ENCODE peak calls at places on chromosomes 16 and 17, in ten cellular contexts. O, J, W, B, U, G, V, D, R and S are unnamed samples.

GRCh38 chr17:18991531-18992315 is 12.8 kb downstream of the FAM83G start:
- DNase-seq in O (no peak), J (no peak), W (no peak), B (no peak), U (no peak), G (no peak), V (no peak), D (no peak), R (no peak), S (no peak)

GRCh38 chr16:85613609-85614337 is 651 bp downstream of the GSE1 start:
- DNase-seq in O (peak), J (peak), W (no peak), B (peak), U (peak), G (peak), V (peak), D (no peak), R (peak), S (no peak)

GRCh38 chr16:27473101-27473900 is 71.3 kb downstream of the IL21R start:
- DNase-seq in O (no peak), J (no peak), W (no peak), B (no peak), U (no peak), G (no peak), V (no peak), D (no peak), R (no peak), S (no peak)

GRCh38 chr16:68921654-68922053 is 78.3 kb downstream of the TANGO6 start:
- DNase-seq in O (no peak), J (no peak), W (peak), B (no peak), U (no peak), G (no peak), V (no peak), D (no peak), R (no peak), S (peak)

GRCh38 chr17:7382901-7383300 is 2.0 kb downstream of the TNK1 start:
- DNase-seq in O (no peak), J (no peak), W (no peak), B (peak), U (no peak), G (no peak), V (no peak), D (no peak), R (no peak), S (no peak)

GRCh38 chr16:11682655-11683096 is 14.4 kb downstream of the SNN start:
- DNase-seq in O (no peak), J (no peak), W (peak), B (no peak), U (no peak), G (no peak), V (no peak), D (no peak), R (no peak), S (peak)

GRCh38 chr16:68993885-68994284 is 111.6 kb upstream of the HAS3 start:
- DNase-seq in O (no peak), J (no peak), W (peak), B (no peak), U (no peak), G (no peak), V (no peak), D (no peak), R (no peak), S (peak)

GRCh38 chr17:41692722-41693521 is 4.2 kb downstream of the EIF1 start:
- DNase-seq in O (no peak), J (no peak), W (no peak), B (peak), U (peak), G (no peak), V (no peak), D (no peak), R (no peak), S (peak)

GRCh38 chr17:59366773-59367656 is 35.6 kb downstream of the YPEL2 start:
- DNase-seq in O (no peak), J (no peak), W (peak), B (peak), U (no peak), G (peak), V (peak), D (no peak), R (peak), S (peak)

GRCh38 chr16:81790772-81791171 is 11.7 kb downstream of the PLCG2 start:
- DNase-seq in O (no peak), J (no peak), W (no peak), B (no peak), U (no peak), G (no peak), V (no peak), D (no peak), R (no peak), S (no peak)

GRCh38 chr17:21677911-21678310 is 14.4 kb upstream of the KCNJ18 start:
- DNase-seq in O (no peak), J (no peak), W (no peak), B (no peak), U (no peak), G (no peak), V (no peak), D (no peak), R (no peak), S (no peak)
- H3K4me3 ChIP-seq in O (no peak), J (no peak), W (no peak), B (no peak), U (no peak), G (no peak), V (no peak), D (no peak), R (no peak), S (no peak)

GRCh38 chr17:21253646-21254441 is 634 bp upstream of the NATD1 start:
- DNase-seq in O (no peak), J (no peak), W (no peak), B (peak), U (no peak), G (no peak), V (no peak), D (no peak), R (no peak), S (no peak)
- H3K4me3 ChIP-seq in O (peak), J (peak), W (peak), B (peak), U (peak), G (peak), V (peak), D (peak), R (peak), S (peak)

GRCh38 chr16:31142109-31143035 is 6.8 kb upstream of the PRSS8 start:
- DNase-seq in O (peak), J (peak), W (peak), B (peak), U (peak), G (peak), V (peak), D (peak), R (peak), S (peak)
- H3K4me3 ChIP-seq in O (peak), J (peak), W (peak), B (peak), U (peak), G (peak), V (peak), D (peak), R (peak), S (peak)

GRCh38 chr16:14015461-14015860 is 55.7 kb upstream of the MRTFB start:
- DNase-seq in O (no peak), J (no peak), W (no peak), B (no peak), U (no peak), G (no peak), V (no peak), D (no peak), R (no peak), S (no peak)

GRCh38 chr16:14014284-14014625 is 56.9 kb upstream of the MRTFB start:
- DNase-seq in O (no peak), J (no peak), W (no peak), B (no peak), U (no peak), G (no peak), V (no peak), D (no peak), R (no peak), S (no peak)

GRCh38 chr16:14015948-14016347 is 55.2 kb upstream of the MRTFB start:
- DNase-seq in O (no peak), J (no peak), W (peak), B (no peak), U (no peak), G (no peak), V (no peak), D (no peak), R (peak), S (peak)

GRCh38 chr16:14013571-14014283 is 57.4 kb upstream of the MRTFB start:
- DNase-seq in O (peak), J (no peak), W (peak), B (peak), U (no peak), G (no peak), V (no peak), D (no peak), R (peak), S (peak)

DNA sequence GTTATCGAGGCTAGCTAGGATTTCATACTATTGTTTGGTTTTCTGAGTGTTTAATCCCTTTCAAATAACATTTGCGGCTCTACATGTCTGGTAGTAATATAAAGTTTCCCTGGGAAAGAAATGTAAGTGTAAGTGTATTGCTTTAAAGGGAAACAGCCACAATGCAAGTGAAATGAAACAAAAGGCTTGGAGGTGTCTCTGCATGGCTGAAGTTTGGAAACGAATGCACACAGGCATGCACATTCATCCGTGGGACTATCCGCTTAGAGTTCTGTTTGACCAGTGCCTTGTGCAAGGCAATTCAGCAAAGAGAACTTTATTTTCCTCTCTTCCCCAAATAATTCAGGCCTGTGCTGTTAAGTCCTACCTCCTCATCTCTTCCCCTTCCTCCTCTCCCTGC is 56.1 kb upstream of the MRTFB start:
- DNase-seq in O (no peak), J (no peak), W (peak), B (peak), U (no peak), G (no peak), V (no peak), D (no peak), R (no peak), S (peak)
- H3K4me3 ChIP-seq in O (no peak), J (peak), W (no peak), B (no peak), U (no peak), G (no peak), V (no peak), D (no peak), R (peak), S (no peak)